ENCODE peak calls at places on chromosomes 7 and 10, in eight cellular contexts. H is neural crest cell; U is NCI-H2029; F is activated T-cell treated with anti-CD3 and anti-CD28 coated beads, Interleukin-2, amount 50 U/mL, for 24 hours; X is astrocyte of the spinal cord; R is psoas muscle; C is endothelial cell; W is NCI-H1092 treated with DMSO at 0.1 percent for 48 hours. O is an unnamed sample.

GRCh38 chr7:155752756-155753445 is 59.4 kb downstream of the SHH start:
- DNase-seq in X (no peak), W (no peak), F (no peak), R (no peak), U (no peak), C (no peak), H (no peak), O (no peak)

GRCh38 chr10:80599424-80599847 is 61.7 kb downstream of the SH2D4B start:
- DNase-seq in X (peak), F (peak), H (peak), U (peak), R (no peak), C (peak), W (peak), O (no peak)

GRCh38 chr10:110504111-110504735 is 6.5 kb downstream of the DUSP5 start:
- DNase-seq in W (no peak), H (no peak), U (no peak), X (peak), R (no peak), F (peak), C (no peak), O (no peak)

GRCh38 chr7:111835066-111835465 is 272.8 kb upstream of the IMMP2L start:
- DNase-seq in R (no peak), W (no peak), F (no peak), U (no peak), X (peak), C (no peak), H (no peak), O (no peak)

GRCh38 chr7:159323359-159323758 is 178.7 kb upstream of the VIPR2 start:
- DNase-seq in U (no peak), R (no peak), C (no peak), X (no peak), H (no peak), F (no peak), W (no peak), O (no peak)

GRCh38 chr7:129739427-129739826 is 127.9 kb downstream of the NRF1 start:
- DNase-seq in C (no peak), H (no peak), X (peak), F (no peak), R (peak), W (no peak), U (peak), O (no peak)

GRCh38 chr7:120436487-120437060 is 163.6 kb downstream of the KCND2 start:
- DNase-seq in C (no peak), R (no peak), X (no peak), F (no peak), H (no peak), W (no peak), U (no peak), O (no peak)

GRCh38 chr7:66894463-66895080 is 26.5 kb upstream of the TMEM248 start:
- DNase-seq in R (no peak), X (peak), F (no peak), C (peak), W (no peak), U (no peak), H (no peak), O (no peak)

GRCh38 chr10:3294919-3295318 is 122.3 kb upstream of the PITRM1 start:
- DNase-seq in C (no peak), U (peak), F (no peak), W (peak), R (no peak), X (peak), H (no peak), O (no peak)

GRCh38 chr10:10878944-10879343 is 138.7 kb upstream of the CELF2 start:
- DNase-seq in C (no peak), W (no peak), X (no peak), R (no peak), F (no peak), H (no peak), U (no peak), O (peak)

GRCh38 chr10:80187465-80188409 is 17.6 kb downstream of the ANXA11 start:
- DNase-seq in R (no peak), U (peak), W (no peak), F (peak), C (no peak), H (no peak), X (no peak), O (peak)

GRCh38 chr10:12503311-12503710 is 154.0 kb downstream of the CAMK1D start:
- DNase-seq in X (no peak), W (peak), F (no peak), H (no peak), U (no peak), C (no peak), R (no peak), O (peak)